ENCODE peak calls at places on chromosome 10, in five cellular contexts. Q is stimulated activated CD4-positive, alpha-beta T cell treated with anti-CD3 and anti-CD28 coated beads, Interleukin-15, amount 100 ng/mL, for 24 hours; N is stimulated activated CD8-positive, alpha-beta memory T cell treated with anti-CD3 and anti-CD28 coated beads, Interleukin-15, amount 100 ng/mL, for 24 hours; I is HuH-7; F is T-helper 2 cell. U is an unnamed sample.

GRCh38 chr10:10824611-10825148 is 193.0 kb upstream of the CELF2 start:
- DNase-seq in Q (no peak), N (no peak), I (no peak), F (no peak), U (no peak)

GRCh38 chr10:76459016-76459415 is 1027.6 kb downstream of the LRMDA start:
- DNase-seq in Q (no peak), N (no peak), I (no peak), F (no peak), U (no peak)

GRCh38 chr10:125038637-125039036 is 96.7 kb downstream of the ZRANB1 start:
- DNase-seq in Q (peak; percentile 12), N (no peak), I (peak; percentile 35), F (no peak), U (no peak)

GRCh38 chr10:112584276-112584675 is 137.3 kb downstream of the VTI1A start:
- DNase-seq in Q (no peak), N (no peak), I (no peak), F (no peak), U (no peak)

GRCh38 chr10:130761896-130762295 is 549.6 kb downstream of the TCERG1L start:
- DNase-seq in Q (no peak), N (no peak), I (no peak), F (no peak), U (no peak)

GRCh38 chr10:128457136-128457535 is 330.9 kb upstream of the MKI67 start:
- DNase-seq in Q (no peak), N (no peak), I (no peak), F (no peak), U (no peak)

GRCh38 chr10:127195041-127195506 is 1.3 kb downstream of the INSYN2A start:
- DNase-seq in Q (no peak), N (no peak), I (no peak), F (no peak), U (no peak)

GRCh38 chr10:122168598-122168997 is 102.5 kb upstream of the BTBD16 start:
- DNase-seq in Q (no peak), N (no peak), I (no peak), F (no peak), U (no peak)

GRCh38 chr10:113438660-113439059 is 114.2 kb upstream of the HABP2 start:
- DNase-seq in Q (no peak), N (no peak), I (no peak), F (no peak), U (no peak)

GRCh38 chr10:22372298-22372697 is 27.0 kb downstream of the SPAG6 start:
- DNase-seq in Q (no peak), N (no peak), I (no peak), F (no peak), U (no peak)

GRCh38 chr10:18497955-18498354 is 153.4 kb downstream of the NSUN6 start:
- DNase-seq in Q (no peak), N (no peak), I (no peak), F (no peak), U (no peak)

GRCh38 chr10:120414946-120415345 is 42.1 kb upstream of the PLPP4 start:
- DNase-seq in Q (no peak), N (no peak), I (no peak), F (no peak), U (no peak)

GRCh38 chr10:8043569-8044306 is 10.8 kb upstream of the GATA3 start:
- DNase-seq in Q (peak; percentile 64), N (no peak), I (no peak), F (peak; percentile 65), U (peak; percentile 33)

GRCh38 chr10:17439552-17439951 is 14.8 kb downstream of the ST8SIA6 start:
- DNase-seq in Q (no peak), N (no peak), I (no peak), F (no peak), U (no peak)

GRCh38 chr10:43228783-43229207 is 38.1 kb downstream of the RASGEF1A start:
- DNase-seq in Q (no peak), N (no peak), I (no peak), F (no peak), U (no peak)

GRCh38 chr10:49174926-49175500 is 13.2 kb downstream of the TMEM273 start:
- DNase-seq in Q (no peak), N (no peak), I (no peak), F (no peak), U (peak; percentile 34)

GRCh38 chr10:7529638-7530037 is 118.8 kb upstream of the SFMBT2 start:
- DNase-seq in Q (no peak), N (no peak), I (no peak), F (no peak), U (peak; percentile 51)

GRCh38 chr10:4281207-4281825 is 496.3 kb upstream of the KLF6 start:
- DNase-seq in Q (no peak), N (no peak), I (no peak), F (no peak), U (no peak)

GRCh38 chr10:110883924-110884323 is 12.2 kb downstream of the PDCD4 start:
- DNase-seq in Q (no peak), N (no peak), I (no peak), F (no peak), U (no peak)

GRCh38 chr10:99172130-99172738 is 63.4 kb downstream of the HPSE2 start:
- DNase-seq in Q (peak; percentile 8), N (no peak), I (peak; percentile 56), F (no peak), U (peak; percentile 80)

GRCh38 chr10:86043236-86043635 is 323.4 kb downstream of the GRID1 start:
- DNase-seq in Q (no peak), N (no peak), I (no peak), F (no peak), U (no peak)

GRCh38 chr10:4546500-4546899 is 279.5 kb upstream of the AKR1E2 start:
- DNase-seq in Q (peak; percentile 48), N (no peak), I (no peak), F (peak; percentile 77), U (peak; percentile 9)

GRCh38 chr10:73163096-73163495 is 4.7 kb downstream of the ECD start:
- DNase-seq in Q (no peak), N (no peak), I (no peak), F (no peak), U (no peak)

GRCh38 chr10:34032564-34032963 is 698.1 kb upstream of the NRP1 start:
- DNase-seq in Q (no peak), N (no peak), I (no peak), F (no peak), U (no peak)

GRCh38 chr10:1155791-1156615 is 99.8 kb downstream of the WDR37 start:
- DNase-seq in Q (no peak), N (no peak), I (no peak), F (no peak), U (no peak)

GRCh38 chr10:33180390-33180789 is 154.1 kb downstream of the NRP1 start:
- DNase-seq in Q (peak; percentile 42), N (no peak), I (no peak), F (no peak), U (no peak)

GRCh38 chr10:33143160-33143728 is 185.2 kb upstream of the ITGB1 start:
- DNase-seq in Q (peak; percentile 73), N (no peak), I (no peak), F (peak; percentile 84), U (no peak)

GRCh38 chr10:24428410-24428782 is 219.5 kb downstream of the KIAA1217 start:
- DNase-seq in Q (no peak), N (no peak), I (no peak), F (no peak), U (no peak)

GRCh38 chr10:59807629-59808620 is 54.7 kb upstream of the MRLN start:
- DNase-seq in Q (no peak), N (no peak), I (no peak), F (no peak), U (no peak)

GRCh38 chr10:77177589-77177988 is 460.0 kb downstream of the KCNMA1 start:
- DNase-seq in Q (no peak), N (no peak), I (no peak), F (no peak), U (no peak)

GRCh38 chr10:44946201-44946600 is 13.4 kb upstream of the RASSF4 start:
- DNase-seq in Q (no peak), N (no peak), I (no peak), F (no peak), U (no peak)

GRCh38 chr10:12938271-12938670 is 63.2 kb downstream of the CCDC3 start:
- DNase-seq in Q (no peak), N (no peak), I (no peak), F (no peak), U (no peak)

U was measured in hepatocyte.